ENCODE peak calls at places on chromosomes 6 and 20, in nine cellular contexts. N is brain microvascular endothelial cell, I is progenitor cell of endocrine pancreas, Y is adrenal gland, V is lung, G is uterus, J is AG04450, Z is GM20000, P is prostate gland. K is an unnamed sample.

GRCh38 chr6:78231002-78231401 is 578.2 kb downstream of the MEI4 start:
- DNase-seq in I (no peak), V (no peak), Z (no peak), G (no peak), P (no peak), J (no peak), Y (no peak), N (no peak), K (no peak)

GRCh38 chr6:20211941-20212391 is 303 bp downstream of the MBOAT1 start:
- DNase-seq in P (peak), J (no peak), I (no peak), V (no peak), N (no peak), G (no peak), Z (peak), Y (no peak), K (peak)

GRCh38 chr20:4896971-4897497 is 104.3 kb downstream of the SLC23A2 start:
- DNase-seq in J (no peak), Y (no peak), G (no peak), N (no peak), Z (no peak), P (no peak), I (no peak), V (no peak), K (no peak)

GRCh38 chr6:47145212-47145611 is 103.1 kb upstream of the ADGRF1 start:
- DNase-seq in N (no peak), J (no peak), Y (no peak), I (no peak), V (no peak), G (no peak), P (no peak), Z (no peak), K (no peak)

GRCh38 chr6:135722182-135722581 is 129.3 kb upstream of the PDE7B start:
- DNase-seq in N (no peak), Y (no peak), I (no peak), P (no peak), G (no peak), V (no peak), J (no peak), Z (no peak), K (no peak)

GRCh38 chr20:49701313-49701731 is 12.4 kb downstream of the B4GALT5 start:
- DNase-seq in J (no peak), Z (no peak), G (no peak), P (no peak), Y (no peak), N (no peak), V (no peak), I (no peak), K (no peak)

GRCh38 chr6:95083506-95083905 is 493.8 kb upstream of the MANEA start:
- DNase-seq in Y (no peak), P (no peak), N (no peak), Z (no peak), I (no peak), J (no peak), G (no peak), V (no peak), K (no peak)

GRCh38 chr6:132279592-132280139 is 121.6 kb downstream of the MOXD1 start:
- DNase-seq in Z (peak), P (peak), J (peak), I (peak), G (peak), N (peak), V (peak), Y (peak), K (peak)

GRCh38 chr6:9523462-9523861 is 891.4 kb downstream of the TFAP2A start:
- DNase-seq in I (no peak), P (no peak), Y (no peak), N (peak), V (no peak), J (peak), G (no peak), Z (no peak), K (no peak)

GRCh38 chr20:21103582-21104465 is 2.3 kb downstream of the LINC00237 start:
- DNase-seq in I (no peak), G (no peak), P (no peak), J (no peak), Z (peak), N (no peak), Y (no peak), V (no peak), K (no peak)

GRCh38 chr6:163338671-163339405 is 75.7 kb upstream of the QKI start:
- DNase-seq in Z (no peak), P (no peak), G (no peak), I (no peak), J (no peak), Y (no peak), N (peak), V (no peak), K (no peak)

DNA sequence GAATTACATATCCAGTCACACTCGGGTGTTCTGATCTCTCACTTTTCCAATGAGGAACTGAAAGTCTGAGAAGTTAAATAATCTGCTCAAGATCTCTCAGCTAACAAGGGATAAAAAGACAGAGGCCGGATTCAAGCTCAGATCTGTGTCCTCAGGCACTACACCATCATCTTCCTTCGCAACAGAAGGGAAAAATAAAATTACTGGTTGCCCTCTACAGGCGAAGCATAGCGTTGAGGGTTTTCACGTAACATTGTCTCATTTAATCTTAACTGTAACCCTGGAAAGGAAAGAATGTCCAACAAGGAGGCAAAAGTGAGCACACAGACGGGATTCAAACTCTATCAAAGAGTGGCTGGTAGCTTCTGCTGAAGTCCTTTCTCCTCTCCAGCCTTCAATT is 67.8 kb upstream of the ANKEF1 start:
- DNase-seq in Y (no peak), I (no peak), J (no peak), Z (no peak), G (no peak), N (no peak), P (no peak), V (no peak), K (no peak)
- TF ChIP-seq CTCF in Y (peak), I (peak), J (peak), Z (peak), G (no peak), N (peak), P (no peak), V (no peak), K (no peak)

GRCh38 chr6:130794686-130795085 is 32.5 kb upstream of the SMLR1 start:
- DNase-seq in G (no peak), P (peak), V (no peak), N (no peak), J (no peak), Y (no peak), I (no peak), Z (no peak), K (no peak)

GRCh38 chr6:130787726-130788500 is 39.3 kb upstream of the SMLR1 start:
- DNase-seq in Y (no peak), J (no peak), P (no peak), G (no peak), I (no peak), N (no peak), Z (no peak), V (no peak), K (no peak)

GRCh38 chr6:130783416-130784107 is 43.6 kb upstream of the SMLR1 start:
- DNase-seq in Y (no peak), Z (no peak), G (no peak), I (no peak), V (no peak), J (no peak), N (no peak), P (no peak), K (no peak)

GRCh38 chr6:130794010-130794675 is 33.1 kb upstream of the SMLR1 start:
- DNase-seq in Z (no peak), I (no peak), N (no peak), J (no peak), Y (no peak), P (no peak), G (no peak), V (no peak), K (no peak)

GRCh38 chr6:130788954-130789353 is 38.3 kb upstream of the SMLR1 start:
- DNase-seq in I (no peak), N (no peak), P (no peak), G (no peak), J (no peak), V (no peak), Y (no peak), Z (no peak), K (no peak)
- TF ChIP-seq CTCF in I (peak), N (no peak), P (no peak), G (no peak), J (no peak), V (no peak), Y (no peak), Z (no peak), K (no peak)

GRCh38 chr6:583116-583515 is 73.8 kb downstream of the HUS1B start:
- DNase-seq in J (no peak), Y (no peak), G (no peak), I (no peak), P (no peak), N (no peak), Z (no peak), V (no peak), K (no peak)

GRCh38 chr6:583639-584038 is 73.3 kb downstream of the HUS1B start:
- DNase-seq in N (no peak), Y (no peak), P (no peak), J (no peak), Z (no peak), G (no peak), I (no peak), V (no peak), K (no peak)

GRCh38 chr6:582370-582769 is 74.5 kb downstream of the HUS1B start:
- DNase-seq in I (peak), N (peak), P (no peak), Y (no peak), V (no peak), G (no peak), Z (no peak), J (no peak), K (no peak)

GRCh38 chr6:579339-579738 is 77.6 kb downstream of the HUS1B start:
- DNase-seq in Z (no peak), J (no peak), V (no peak), N (peak), I (no peak), P (no peak), G (no peak), Y (no peak), K (no peak)
- TF ChIP-seq CTCF in Z (no peak), J (peak), V (no peak), N (peak), I (peak), P (no peak), G (no peak), Y (no peak), K (no peak)

DNA sequence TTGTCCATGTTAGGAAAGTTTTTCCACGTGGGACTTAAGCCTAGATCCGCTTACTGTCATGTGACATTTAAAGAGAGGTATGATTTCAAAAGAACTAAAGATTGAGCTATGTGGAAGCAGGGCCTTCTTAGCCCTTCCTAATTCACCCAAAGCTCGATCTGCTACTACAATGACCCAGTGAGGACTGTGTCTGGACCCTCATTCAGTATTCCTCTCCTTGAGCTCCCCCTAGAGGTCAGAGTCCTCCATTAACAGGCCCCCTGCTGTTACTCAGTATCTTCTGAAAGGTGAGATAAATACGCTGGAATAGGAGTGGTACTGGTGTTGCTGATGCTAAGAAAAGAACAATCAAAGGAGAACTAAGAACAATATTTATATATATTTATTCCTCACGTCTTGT is 414.0 kb downstream of the GJA1 start:
- DNase-seq in P (peak), G (peak), Y (peak), J (peak), N (peak), Z (peak), V (peak), I (peak), K (no peak)
- TF ChIP-seq CTCF in P (peak), G (peak), Y (peak), J (peak), N (peak), Z (peak), V (peak), I (peak), K (no peak)

GRCh38 chr20:17651761-17652388 is 30.2 kb downstream of the RRBP1 start:
- DNase-seq in G (peak), V (no peak), Z (no peak), Y (no peak), P (peak), I (no peak), J (no peak), N (no peak), K (no peak)
- TF ChIP-seq CTCF in G (no peak), V (no peak), Z (no peak), Y (no peak), P (no peak), I (peak), J (no peak), N (no peak), K (no peak)

GRCh38 chr6:119078449-119079287 is at the start of gene FAM184A:
- DNase-seq in V (peak), Z (peak), J (no peak), P (peak), N (peak), G (peak), I (peak), Y (peak), K (peak)
- TF ChIP-seq CTCF in V (no peak), Z (peak), J (no peak), P (no peak), N (peak), G (peak), I (peak), Y (peak), K (no peak)

GRCh38 chr6:74087898-74088297 is 391.9 kb downstream of the CD109 start:
- DNase-seq in G (no peak), J (peak), Y (no peak), V (no peak), N (peak), Z (no peak), I (no peak), P (no peak), K (no peak)
- TF ChIP-seq CTCF in G (peak), J (peak), Y (no peak), V (no peak), N (peak), Z (no peak), I (no peak), P (no peak), K (no peak)

DNA sequence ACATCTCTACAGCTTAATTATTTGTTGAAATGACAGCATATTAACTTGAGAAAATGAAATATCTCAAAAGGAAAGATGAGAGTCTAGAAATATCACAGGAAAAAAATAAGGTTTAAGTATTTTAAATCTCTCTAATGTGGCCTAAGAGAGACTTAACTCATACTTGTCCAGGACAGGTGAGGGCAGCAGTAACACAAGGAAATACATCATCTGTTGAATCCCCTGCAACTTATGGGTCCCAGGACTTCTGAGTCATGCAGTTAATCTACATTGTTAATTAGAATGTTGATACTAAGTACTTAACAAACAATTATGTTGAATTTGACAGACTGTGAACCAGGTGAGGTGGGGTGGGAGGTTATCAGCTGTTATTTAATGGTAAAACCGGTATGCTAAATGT is 87.8 kb downstream of the CEP57L1 start:
- DNase-seq in Y (no peak), V (no peak), N (no peak), Z (no peak), J (no peak), G (no peak), P (no peak), I (no peak), K (no peak)
- TF ChIP-seq CTCF in Y (no peak), V (no peak), N (no peak), Z (no peak), J (no peak), G (no peak), P (no peak), I (no peak), K (no peak)

DNA sequence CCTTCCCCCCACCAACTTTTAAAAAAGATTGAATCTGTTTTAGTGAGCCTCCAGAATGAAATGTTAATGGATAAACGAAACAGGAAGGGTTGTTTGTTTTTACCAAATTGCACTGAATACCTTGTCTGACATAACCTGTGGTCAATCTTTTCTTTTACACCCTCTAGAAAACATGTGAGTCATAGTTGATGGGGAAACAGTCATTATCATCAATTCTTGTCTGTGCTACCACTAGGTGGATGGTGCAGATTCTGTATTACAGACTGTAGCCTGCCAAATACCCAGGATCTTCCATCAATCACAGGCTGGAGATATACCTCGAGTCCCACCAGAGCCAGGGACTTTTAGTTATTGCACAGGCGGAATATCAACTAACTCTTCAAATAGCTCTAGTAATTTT is 29.5 kb upstream of the PKIB start:
- DNase-seq in V (no peak), P (no peak), G (no peak), Y (no peak), I (no peak), J (no peak), Z (no peak), N (no peak), K (no peak)
- TF ChIP-seq CTCF in V (no peak), P (no peak), G (no peak), Y (no peak), I (no peak), J (no peak), Z (no peak), N (peak), K (no peak)